ENCODE peak calls at places on chromosomes 4 and X, in nine cellular contexts. J is MCF 10A; M is Peyer's patch; W is NCI-H748 treated with DMSO at 0.1 percent for 48 hours; X is T-helper 1 cell; I is GM12892; P is CD8-positive, alpha-beta memory T cell; N is fibroblast of pulmonary artery; V is tibial nerve. E is an unnamed sample.

GRCh38 chr4:137635596-137635995 is 103.3 kb upstream of the PCDH18 start:
- DNase-seq in I (no peak), J (peak), X (no peak), P (no peak), W (no peak), M (no peak), V (no peak), N (peak), E (peak)

GRCh38 chr4:11079171-11079570 is 349.5 kb downstream of the HS3ST1 start:
- DNase-seq in V (no peak), P (no peak), J (peak), M (no peak), N (peak), X (no peak), W (no peak), I (no peak), E (no peak)

GRCh38 chr4:15996773-15997172 is 33.8 kb upstream of the FGFBP2 start:
- DNase-seq in M (no peak), P (no peak), W (no peak), V (no peak), N (no peak), J (no peak), I (no peak), X (no peak), E (no peak)

GRCh38 chr4:24042094-24042493 is 152.2 kb upstream of the PPARGC1A start:
- DNase-seq in J (peak), P (no peak), I (no peak), M (no peak), X (no peak), N (peak), V (no peak), W (no peak), E (no peak)

GRCh38 chr4:24256547-24256946 is 327.8 kb downstream of the DHX15 start:
- DNase-seq in J (no peak), P (no peak), I (no peak), M (no peak), W (no peak), X (no peak), N (no peak), V (no peak), E (no peak)

GRCh38 chr4:187251896-187252295 is 528.2 kb upstream of the FAT1 start:
- DNase-seq in W (no peak), M (no peak), X (no peak), V (no peak), I (no peak), P (no peak), J (no peak), N (peak), E (no peak)

GRCh38 chr4:122099896-122100295 is 52.2 kb upstream of the BLTP1 start:
- DNase-seq in P (no peak), N (peak), M (no peak), X (no peak), J (peak), W (no peak), V (no peak), I (no peak), E (no peak)

GRCh38 chr4:90816754-90817153 is 689.6 kb downstream of the CCSER1 start:
- DNase-seq in M (no peak), X (no peak), V (no peak), N (no peak), P (no peak), J (no peak), W (no peak), I (no peak), E (peak)

GRCh38 chr4:98577956-98578355 is 80.5 kb downstream of the TSPAN5 start:
- DNase-seq in V (no peak), N (no peak), M (no peak), J (no peak), X (no peak), P (no peak), W (no peak), I (no peak), E (no peak)

GRCh38 chrX:91414710-91415109 is 19.9 kb upstream of the PABPC5 start:
- DNase-seq in X (no peak), V (no peak), P (no peak), I (no peak), N (no peak), J (peak), M (no peak), W (no peak), E (peak)

GRCh38 chrX:118965395-118965794 is 9.0 kb upstream of the LONRF3 start:
- DNase-seq in N (no peak), V (no peak), I (no peak), P (no peak), W (no peak), X (no peak), J (peak), M (no peak), E (no peak)

GRCh38 chr4:105558277-105558676 is 5.9 kb downstream of the ARHGEF38 start:
- DNase-seq in V (no peak), X (no peak), N (no peak), I (no peak), M (no peak), J (no peak), P (no peak), W (peak), E (peak)

GRCh38 chrX:46572295-46572936 is 1.1 kb upstream of the CHST7 start:
- DNase-seq in J (no peak), X (no peak), M (no peak), N (no peak), I (no peak), P (peak), V (no peak), W (no peak), E (no peak)

GRCh38 chr4:186823989-186824388 is 100.3 kb upstream of the FAT1 start:
- DNase-seq in W (no peak), V (no peak), J (no peak), X (no peak), P (no peak), I (no peak), M (no peak), N (peak), E (no peak)

GRCh38 chr4:158873795-158874359 is 105.1 kb downstream of the FNIP2 start:
- DNase-seq in M (no peak), V (no peak), X (no peak), N (peak), P (peak), J (peak), W (no peak), I (no peak), E (no peak)

GRCh38 chr4:112704991-112705845 is 68.3 kb downstream of the LARP7 start:
- DNase-seq in I (no peak), M (no peak), N (peak), W (peak), P (peak), X (no peak), J (peak), V (peak), E (peak)

GRCh38 chr4:145427221-145427620 is 54.4 kb upstream of the SMAD1 start:
- DNase-seq in I (no peak), P (no peak), V (no peak), W (no peak), X (no peak), N (no peak), J (no peak), M (no peak), E (no peak)

GRCh38 chr4:153497091-153497531 is 31.0 kb downstream of the TMEM131L start:
- DNase-seq in W (no peak), V (no peak), M (peak), N (peak), I (no peak), J (peak), P (peak), X (no peak), E (no peak)

GRCh38 chr4:92104506-92104905 is 199.3 kb upstream of the GRID2 start:
- DNase-seq in V (no peak), X (no peak), J (peak), P (no peak), N (no peak), M (no peak), W (no peak), I (no peak), E (no peak)

GRCh38 chrX:25344191-25344936 is 328.6 kb upstream of the ARX start:
- DNase-seq in M (no peak), P (no peak), J (peak), I (no peak), N (no peak), V (no peak), W (peak), X (no peak), E (no peak)

GRCh38 chr4:100981447-100982204 is 365.7 kb downstream of the PPP3CA start:
- DNase-seq in M (no peak), W (peak), I (no peak), N (peak), P (no peak), J (peak), V (peak), X (no peak), E (no peak)

GRCh38 chr4:129093173-129093974 is at the start of gene SCLT1:
- DNase-seq in X (peak), M (peak), N (peak), W (peak), J (peak), I (peak), P (peak), V (peak), E (peak)

GRCh38 chrX:44891642-44892041 is 18.7 kb downstream of the KDM6A start:
- DNase-seq in V (no peak), P (no peak), X (no peak), W (no peak), I (no peak), J (no peak), N (no peak), M (no peak), E (peak)

GRCh38 chrX:110173192-110174175 is 144.4 kb downstream of the AMMECR1 start:
- DNase-seq in J (peak), W (no peak), N (no peak), P (no peak), I (no peak), V (no peak), M (no peak), X (no peak), E (no peak)

GRCh38 chrX:38796926-38797325 is 4.3 kb upstream of the MID1IP1 start:
- DNase-seq in P (no peak), W (no peak), I (no peak), V (no peak), M (no peak), N (peak), J (no peak), X (no peak), E (no peak)

GRCh38 chr4:139014391-139015268 is 951 bp upstream of the NOCT start:
- DNase-seq in N (peak), P (no peak), J (peak), M (no peak), W (no peak), I (peak), V (peak), X (no peak), E (peak)

GRCh38 chr4:153365003-153365402 is 20.5 kb downstream of the MND1 start:
- DNase-seq in V (peak), N (no peak), X (no peak), J (no peak), M (no peak), W (no peak), P (no peak), I (no peak), E (no peak)

GRCh38 chrX:152821145-152821765 is 9.3 kb downstream of the CETN2 start:
- DNase-seq in W (no peak), V (no peak), I (no peak), N (peak), M (peak), P (no peak), J (peak), X (no peak), E (peak)

GRCh38 chr4:75385139-75385538 is 129.1 kb downstream of the RCHY1 start:
- DNase-seq in N (no peak), J (no peak), I (no peak), M (no peak), V (no peak), P (no peak), X (no peak), W (no peak), E (no peak)

GRCh38 chrX:153956044-153956907 is 11.8 kb upstream of the RENBP start:
- DNase-seq in M (no peak), X (no peak), N (no peak), I (no peak), V (no peak), W (no peak), P (no peak), J (no peak), E (no peak)